ENCODE peak calls at places on chromosome 12, in seven cellular contexts. B, V, M, Z, K, U and F are unnamed samples.

GRCh38 chr12:106566771-106567170 is 16.0 kb upstream of the RFX4 start:
- DNase-seq in Z (no peak), B (no peak), U (no peak), V (no peak), M (no peak), K (no peak), F (no peak)

GRCh38 chr12:82758743-82759142 is 72.0 kb downstream of the TMTC2 start:
- DNase-seq in U (no peak), B (no peak), V (no peak), K (no peak), M (no peak), Z (no peak), F (no peak)

GRCh38 chr12:27024291-27024690 is 1.9 kb downstream of the MED21 start:
- DNase-seq in U (no peak), V (peak; percentile 37), Z (no peak), M (no peak), B (no peak), K (no peak), F (no peak)

GRCh38 chr12:108360487-108360886 is 21.4 kb upstream of the CMKLR1 start:
- DNase-seq in V (no peak), B (no peak), M (no peak), K (peak; percentile 55), Z (no peak), U (no peak), F (peak; percentile 76)

GRCh38 chr12:98416845-98417244 is 98.5 kb upstream of the TMPO start:
- DNase-seq in B (no peak), U (no peak), Z (no peak), K (peak; percentile 41), M (no peak), V (no peak), F (peak; percentile 44)

GRCh38 chr12:95143784-95144205 is 70.4 kb upstream of the NR2C1 start:
- DNase-seq in U (no peak), V (no peak), K (peak; percentile 39), Z (no peak), M (no peak), B (no peak), F (peak; percentile 16)

GRCh38 chr12:22624908-22625646 is at the start of gene ETNK1:
- DNase-seq in U (peak; percentile 93), Z (peak; percentile 98), B (peak; percentile 94), K (peak; percentile 94), M (peak; percentile 66), V (peak; percentile 95), F (peak; percentile 94)

GRCh38 chr12:119868992-119869391 is 8.1 kb downstream of the CIT start:
- DNase-seq in K (peak; percentile 32), B (no peak), M (no peak), V (no peak), U (no peak), Z (no peak), F (peak; percentile 15)

GRCh38 chr12:1719139-1719538 is 28.3 kb downstream of the ADIPOR2 start:
- DNase-seq in Z (no peak), V (no peak), U (no peak), K (no peak), M (no peak), B (no peak), F (no peak)

GRCh38 chr12:95336387-95337067 is 118.9 kb downstream of the VEZT start:
- DNase-seq in B (peak; percentile 61), V (peak; percentile 76), Z (peak; percentile 67), M (peak; percentile 12), K (peak; percentile 81), U (peak; percentile 73), F (peak; percentile 89)

GRCh38 chr12:82567688-82568087 is 119.0 kb upstream of the TMTC2 start:
- DNase-seq in Z (no peak), U (no peak), B (no peak), K (no peak), M (no peak), V (no peak), F (no peak)

GRCh38 chr12:75862692-75863471 is 168.7 kb downstream of the PHLDA1 start:
- DNase-seq in K (peak; percentile 80), B (no peak), M (no peak), Z (no peak), V (peak; percentile 23), U (no peak), F (peak; percentile 61)

GRCh38 chr12:1644523-1645438 is 15.8 kb downstream of the WNT5B start:
- DNase-seq in V (peak; percentile 83), B (peak; percentile 82), M (no peak), K (peak; percentile 80), Z (peak; percentile 75), U (peak; percentile 71), F (peak; percentile 91)

GRCh38 chr12:51389302-51389999 is 1.8 kb downstream of the GALNT6 start:
- DNase-seq in V (no peak), B (no peak), U (no peak), M (no peak), K (peak; percentile 75), Z (no peak), F (no peak)

GRCh38 chr12:90253674-90254181 is 545.1 kb upstream of the ATP2B1 start:
- DNase-seq in K (peak; percentile 96), U (peak; percentile 40), B (no peak), V (peak; percentile 29), M (peak; percentile 51), Z (peak; percentile 63), F (peak; percentile 96)

GRCh38 chr12:48165089-48166031 is 8.0 kb upstream of the ASB8 start:
- DNase-seq in U (no peak), K (peak; percentile 49), B (no peak), Z (no peak), V (peak; percentile 47), M (no peak), F (peak; percentile 52)

GRCh38 chr12:6195665-6196535 is 4.3 kb upstream of the CD9 start:
- DNase-seq in M (peak; percentile 68), Z (peak; percentile 85), K (peak; percentile 83), B (peak; percentile 82), U (peak; percentile 89), V (peak; percentile 87), F (peak; percentile 77)

GRCh38 chr12:100215209-100215608 is 14.6 kb downstream of the ACTR6 start:
- DNase-seq in U (no peak), Z (no peak), B (no peak), V (no peak), K (no peak), M (no peak), F (no peak)

GRCh38 chr12:49624919-49625577 is 1.7 kb downstream of the PRPF40B start:
- DNase-seq in V (no peak), B (no peak), K (peak; percentile 70), M (no peak), U (no peak), Z (no peak), F (peak; percentile 40)

GRCh38 chr12:49622501-49623141 is 740 bp upstream of the PRPF40B start:
- DNase-seq in M (no peak), U (no peak), K (peak; percentile 33), Z (no peak), B (no peak), V (peak; percentile 40), F (no peak)

GRCh38 chr12:49623142-49623899 is at the start of gene PRPF40B:
- DNase-seq in K (peak; percentile 77), Z (peak; percentile 94), V (peak; percentile 88), M (peak; percentile 56), U (peak; percentile 92), B (peak; percentile 88), F (peak; percentile 70)

GRCh38 chr12:49619286-49619685 is 4.1 kb upstream of the PRPF40B start:
- DNase-seq in Z (no peak), U (no peak), K (no peak), B (no peak), M (no peak), V (no peak), F (no peak)

GRCh38 chr12:49621651-49622500 is 1.5 kb upstream of the PRPF40B start:
- DNase-seq in V (no peak), B (no peak), K (no peak), M (no peak), Z (no peak), U (no peak), F (no peak)
- H3K4me3 ChIP-seq in V (no peak overlapping the region), B (peak overlapping the region; percentile 58), K (peak overlapping the region; percentile 67), M (peak overlapping the region; percentile 86), Z (peak overlapping the region; percentile 57), U (peak overlapping the region; percentile 47), F (peak overlapping the region; percentile 63)

GRCh38 chr12:40375076-40375475 is 150.3 kb downstream of the LRRK2 start:
- DNase-seq in Z (no peak), K (no peak), B (no peak), V (no peak), M (no peak), U (no peak), F (no peak)
- TF ChIP-seq CTCF in Z (peak; percentile 23), K (peak; percentile 13), B (no peak), V (no peak), M (no peak), U (no peak), F (peak; percentile 30)

DNA sequence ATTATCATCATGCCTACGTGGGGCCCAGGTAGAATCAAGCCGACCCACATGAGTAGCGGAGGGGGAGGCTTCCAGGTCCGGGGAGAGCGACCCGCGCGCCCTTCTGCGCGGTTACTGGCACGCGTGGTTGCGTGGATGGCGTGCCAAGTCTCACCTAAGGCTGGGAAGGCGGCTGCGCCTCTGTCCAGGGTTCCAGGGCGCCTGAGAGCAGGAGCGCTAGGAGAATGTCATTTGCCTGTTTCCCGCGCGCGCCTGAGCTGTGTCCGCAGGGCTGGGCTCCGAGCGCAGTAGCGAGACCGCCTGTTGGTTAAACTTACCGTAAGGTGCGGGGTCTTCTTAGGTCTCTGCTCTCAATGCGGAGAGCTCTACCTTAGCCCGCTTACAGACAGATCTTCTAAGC is 1539.3 kb upstream of the TMEM132C start:
- DNase-seq in V (no peak), U (no peak), K (no peak), Z (no peak), B (no peak), M (no peak), F (no peak)
- H3K4me3 ChIP-seq in V (no peak overlapping the region), U (no peak overlapping the region), K (no peak overlapping the region), Z (no peak overlapping the region), B (no peak overlapping the region), M (no peak overlapping the region), F (no peak overlapping the region)

GRCh38 chr12:93896427-93896826 is 219.3 kb downstream of the CRADD start:
- DNase-seq in K (peak; percentile 35), M (no peak), U (no peak), Z (no peak), V (no peak), B (no peak), F (no peak)
- TF ChIP-seq CTCF in K (no peak), M (peak; percentile 29), U (no peak), Z (peak; percentile 16), V (peak; percentile 29), B (no peak), F (peak; percentile 26)

DNA sequence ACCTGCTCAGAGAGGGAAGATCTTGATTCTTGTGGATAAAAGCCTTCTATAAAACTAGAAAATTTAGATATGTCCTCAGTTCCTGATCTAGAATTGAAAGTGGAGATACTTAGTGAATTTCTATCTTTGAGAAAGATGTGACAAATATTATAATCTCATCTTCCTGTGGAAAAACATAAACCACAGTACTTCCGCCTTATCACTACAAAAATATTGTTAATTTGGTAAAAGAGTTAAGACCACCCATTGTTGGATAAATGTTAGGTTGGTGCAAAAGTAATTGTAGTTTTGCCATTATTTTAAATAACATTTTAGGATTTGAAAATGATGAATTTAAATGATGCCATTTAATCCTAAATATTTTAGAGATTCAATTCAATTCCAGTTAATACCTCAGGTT is at the start of gene KLRK1:
- DNase-seq in U (no peak), Z (no peak), K (no peak), B (no peak), M (no peak), V (no peak), F (no peak)
- H3K4me3 ChIP-seq in U (no peak within 1 kb of the TSS), Z (peak within 1 kb of the TSS; percentile 8), K (no peak within 1 kb of the TSS), B (no peak within 1 kb of the TSS), M (peak within 1 kb of the TSS; percentile 3), V (no peak within 1 kb of the TSS), F (no peak within 1 kb of the TSS)

GRCh38 chr12:3677609-3678008 is 75.3 kb downstream of the CRACR2A start:
- DNase-seq in K (no peak), Z (no peak), B (no peak), U (no peak), V (no peak), M (no peak), F (no peak)
- TF ChIP-seq CTCF in K (no peak), Z (no peak), B (no peak), U (no peak), V (no peak), M (no peak), F (no peak)